ENCODE peak calls at places on chromosomes 6 and 20, in nine cellular contexts. M is mesendoderm; W is naive thymus-derived CD4-positive, alpha-beta T cell; R is breast epithelium; U is left ventricle myocardium inferior; D is neural progenitor cell; V is fibroblast of lung; I is lower lobe of right lung; P is cardiac muscle cell. B is an unnamed sample.

GRCh38 chr6:143405381-143406154 is 44.9 kb downstream of the ADAT2 start:
- DNase-seq in I (no peak), M (no peak), W (no peak), P (no peak), U (no peak), D (no peak), V (peak; percentile 95), R (no peak), B (peak; percentile 43)

GRCh38 chr6:83846291-83846690 is 6.9 kb upstream of the RIPPLY2 start:
- DNase-seq in R (no peak), W (no peak), M (no peak), D (no peak), P (no peak), U (no peak), I (no peak), V (no peak), B (no peak)

GRCh38 chr20:63178889-63179751 is 36.8 kb downstream of the YTHDF1 start:
- DNase-seq in D (peak; percentile 71), I (no peak), R (no peak), P (peak; percentile 46), W (peak; percentile 65), M (peak; percentile 60), V (no peak), U (peak; percentile 28), B (no peak)

GRCh38 chr20:46900068-46900467 is 5.4 kb downstream of the EYA2 start:
- DNase-seq in R (no peak), P (no peak), I (no peak), M (no peak), D (no peak), V (no peak), W (no peak), U (no peak), B (no peak)

GRCh38 chr6:157055863-157056262 is 267.5 kb downstream of the TMEM242 start:
- DNase-seq in D (no peak), U (no peak), P (no peak), V (no peak), M (no peak), I (no peak), R (no peak), W (no peak), B (no peak)

GRCh38 chr6:77796824-77797809 is 144.3 kb downstream of the MEI4 start:
- DNase-seq in R (no peak), U (no peak), W (no peak), V (no peak), D (peak; percentile 11), P (no peak), M (no peak), I (no peak), B (no peak)

GRCh38 chr6:23106951-23107350 is 537.6 kb downstream of the HDGFL1 start:
- DNase-seq in P (no peak), D (no peak), W (no peak), U (no peak), R (no peak), I (no peak), M (no peak), V (peak; percentile 90), B (no peak)

GRCh38 chr20:6575912-6576391 is 191.5 kb upstream of the BMP2 start:
- DNase-seq in P (peak; percentile 62), V (peak; percentile 80), R (no peak), D (no peak), U (no peak), M (peak; percentile 93), I (no peak), W (no peak), B (no peak)

GRCh38 chr20:34948030-34948429 is 7.6 kb downstream of the GSS start:
- DNase-seq in I (no peak), W (no peak), D (no peak), P (no peak), R (no peak), M (no peak), U (no peak), V (peak; percentile 80), B (no peak)

GRCh38 chr6:12353731-12354130 is 63.6 kb downstream of the EDN1 start:
- DNase-seq in U (no peak), V (peak; percentile 8), W (no peak), D (no peak), R (peak; percentile 37), P (no peak), M (no peak), I (no peak), B (no peak)

GRCh38 chr6:30322527-30323501 is 3.9 kb upstream of the TRIM39 start:
- DNase-seq in I (no peak), W (no peak), P (no peak), U (no peak), V (peak; percentile 90), M (peak; percentile 29), D (peak; percentile 4), R (no peak), B (no peak)

GRCh38 chr6:106512958-106513480 is 116.3 kb downstream of the RTN4IP1 start:
- DNase-seq in W (no peak), V (no peak), D (no peak), M (no peak), R (no peak), I (no peak), U (no peak), P (no peak), B (no peak)
- H3K27ac ChIP-seq in W (peak overlapping the region; percentile 100), V (peak overlapping the region; percentile 72), D (no peak overlapping the region), M (no peak overlapping the region), R (peak overlapping the region; percentile 96), I (peak overlapping the region; percentile 96), U (peak overlapping the region; percentile 71), P (no peak overlapping the region), B (peak overlapping the region; percentile 75)

GRCh38 chr20:53737404-53738038 is 143.9 kb upstream of the ZNF217 start:
- DNase-seq in W (no peak), U (no peak), V (peak; percentile 51), P (no peak), I (no peak), M (no peak), D (no peak), R (no peak), B (no peak)

GRCh38 chr20:53738945-53739798 is 145.5 kb upstream of the ZNF217 start:
- DNase-seq in W (no peak), U (no peak), D (no peak), I (no peak), V (peak; percentile 67), M (no peak), R (no peak), P (no peak), B (no peak)

GRCh38 chr20:53741726-53742028 is 148.0 kb upstream of the ZNF217 start:
- DNase-seq in R (no peak), M (no peak), D (no peak), W (no peak), V (no peak), P (no peak), I (no peak), U (no peak), B (no peak)

GRCh38 chr20:53738039-53738944 is 144.7 kb upstream of the ZNF217 start:
- DNase-seq in V (peak; percentile 90), W (no peak), I (peak; percentile 60), M (peak; percentile 93), U (peak; percentile 54), R (peak; percentile 70), P (peak; percentile 86), D (peak; percentile 81), B (peak; percentile 92)

DNA sequence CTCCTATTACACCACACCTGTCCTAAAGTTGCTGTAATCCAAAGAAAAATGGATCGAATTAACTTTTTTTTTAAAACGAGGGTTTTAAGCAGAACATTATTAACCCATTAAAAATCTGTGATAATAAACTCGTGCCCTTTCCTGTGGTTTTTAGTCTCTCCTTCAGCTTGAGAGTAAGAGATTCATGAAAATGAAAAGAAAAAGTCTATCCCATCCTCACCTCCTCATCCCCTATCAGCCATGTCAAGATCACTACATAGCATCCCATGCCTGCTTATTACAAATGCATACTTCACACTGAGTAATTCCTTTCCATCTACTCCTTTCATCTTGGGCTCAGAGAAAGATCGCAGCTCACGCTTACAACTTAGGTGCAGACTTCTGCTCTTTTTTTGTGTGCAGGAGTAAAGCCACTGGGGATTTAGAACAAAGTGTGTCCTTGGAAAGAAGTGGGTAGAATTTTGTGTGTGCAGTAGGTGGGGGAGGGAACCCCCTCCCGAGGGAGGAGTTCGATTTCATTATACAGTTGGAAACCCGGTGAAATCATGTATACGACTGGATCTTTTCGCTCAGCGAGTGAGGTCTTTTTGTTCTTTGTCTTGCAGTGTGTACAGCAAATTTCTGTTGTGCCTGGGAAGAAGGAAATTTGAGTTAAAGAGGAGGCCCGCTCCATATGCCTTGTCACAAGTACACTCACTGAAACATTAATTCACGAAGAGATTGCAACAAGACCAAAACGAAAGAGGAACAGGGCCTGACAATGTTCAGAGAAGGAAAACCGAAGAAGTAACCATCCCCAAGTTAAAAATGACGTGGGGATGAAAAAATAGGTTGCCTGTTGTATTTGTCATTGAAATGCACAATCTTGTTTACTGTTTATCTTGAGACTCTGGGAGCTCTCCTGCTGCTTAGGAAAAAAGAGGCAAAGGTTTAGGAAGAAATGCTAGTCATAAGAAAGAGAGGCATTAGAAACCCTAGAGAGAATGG is 146.5 kb upstream of the ZNF217 start:
- DNase-seq in D (no peak), P (peak; percentile 3), W (no peak), V (peak; percentile 54), M (no peak), R (no peak), I (no peak), U (no peak), B (no peak)
- H3K27ac ChIP-seq in D (peak overlapping the region; percentile 22), P (peak overlapping the region; percentile 94), W (peak overlapping the region; percentile 70), V (peak overlapping the region; percentile 48), M (no peak overlapping the region), R (peak overlapping the region; percentile 85), I (peak overlapping the region; percentile 64), U (peak overlapping the region; percentile 82), B (peak overlapping the region; percentile 99)

GRCh38 chr6:105808571-105808970 is 277.6 kb upstream of the PRDM1 start:
- DNase-seq in R (no peak), W (no peak), V (no peak), U (no peak), P (no peak), I (no peak), D (no peak), M (peak; percentile 10), B (no peak)

GRCh38 chr6:105805581-105806023 is 280.5 kb upstream of the PRDM1 start:
- DNase-seq in W (no peak), V (peak; percentile 42), U (no peak), D (no peak), R (no peak), P (no peak), I (no peak), M (no peak), B (no peak)

GRCh38 chr6:105807905-105808304 is 278.2 kb upstream of the PRDM1 start:
- DNase-seq in W (no peak), P (no peak), M (no peak), D (no peak), V (no peak), U (no peak), I (no peak), R (no peak), B (no peak)

GRCh38 chr6:105804436-105804835 is 281.7 kb upstream of the PRDM1 start:
- DNase-seq in U (no peak), D (no peak), P (no peak), I (no peak), V (peak; percentile 89), M (no peak), R (no peak), W (no peak), B (peak; percentile 72)

GRCh38 chr6:105806486-105806920 is 279.6 kb upstream of the PRDM1 start:
- DNase-seq in U (no peak), V (peak; percentile 43), M (no peak), I (no peak), P (no peak), D (no peak), R (no peak), W (no peak), B (no peak)
- H3K27ac ChIP-seq in U (no peak overlapping the region), V (no peak overlapping the region), M (no peak overlapping the region), I (no peak overlapping the region), P (no peak overlapping the region), D (no peak overlapping the region), R (no peak overlapping the region), W (no peak overlapping the region), B (no peak overlapping the region)

GRCh38 chr6:158831571-158831970 is 12.4 kb upstream of the EZR start:
- DNase-seq in V (no peak), M (no peak), U (no peak), D (no peak), R (no peak), W (no peak), P (no peak), I (no peak), B (no peak)
- H3K27ac ChIP-seq in V (no peak overlapping the region), M (no peak overlapping the region), U (no peak overlapping the region), D (no peak overlapping the region), R (no peak overlapping the region), W (no peak overlapping the region), P (no peak overlapping the region), I (no peak overlapping the region), B (no peak overlapping the region)